ENCODE peak calls at places on chromosomes 13 and 19, in seven cellular contexts. I, G, C, H, Y, L and E are unnamed samples.

GRCh38 chr13:114115191-114115671 is 17.2 kb downstream of the RASA3 start:
- DNase-seq in I (peak), Y (no peak), L (no peak), C (peak), H (no peak), G (no peak), E (no peak)

GRCh38 chr19:7497292-7497691 is 8.5 kb upstream of the PEX11G start:
- DNase-seq in G (no peak), I (no peak), C (no peak), L (no peak), H (no peak), Y (peak), E (peak)

GRCh38 chr19:13055213-13056051 is 47.2 kb downstream of the LYL1 start:
- DNase-seq in Y (no peak), G (no peak), H (no peak), L (peak), C (no peak), I (peak), E (peak)

GRCh38 chr13:37109080-37109678 is 3.7 kb upstream of the CSNK1A1L start:
- DNase-seq in C (no peak), Y (peak), G (peak), I (peak), L (peak), H (no peak), E (peak)

GRCh38 chr19:9597027-9597426 is 12.7 kb upstream of the ZNF121 start:
- DNase-seq in I (peak), G (no peak), C (no peak), H (no peak), Y (no peak), L (peak), E (no peak)

GRCh38 chr13:101945435-101945834 is 456.4 kb downstream of the FGF14 start:
- DNase-seq in Y (no peak), C (no peak), L (no peak), I (no peak), H (no peak), G (no peak), E (peak)

GRCh38 chr19:19445911-19446361 is 40.5 kb downstream of the GATAD2A start:
- DNase-seq in L (no peak), H (no peak), G (no peak), Y (no peak), C (no peak), I (no peak), E (no peak)

GRCh38 chr19:10503002-10503789 is at the start of gene KEAP1:
- DNase-seq in C (peak), I (no peak), Y (peak), H (peak), G (peak), L (no peak), E (peak)

GRCh38 chr13:99977334-99977911 is 4.2 kb upstream of the ZIC2 start:
- DNase-seq in L (no peak), Y (no peak), I (no peak), H (no peak), C (no peak), G (no peak), E (no peak)

GRCh38 chr13:108948269-108948671 is 318.9 kb downstream of the MYO16 start:
- DNase-seq in C (no peak), L (no peak), I (no peak), H (no peak), Y (no peak), G (no peak), E (no peak)

GRCh38 chr13:98129059-98129741 is 13.7 kb upstream of the FARP1 start:
- DNase-seq in C (no peak), G (no peak), I (peak), Y (no peak), H (no peak), L (no peak), E (no peak)

GRCh38 chr13:54198911-54199310 is 1170.3 kb downstream of the OLFM4 start:
- DNase-seq in I (no peak), L (no peak), C (no peak), Y (no peak), G (peak), H (no peak), E (peak)

GRCh38 chr19:12785431-12786011 is 5.8 kb upstream of the JUNB start:
- DNase-seq in L (no peak), I (no peak), C (no peak), H (no peak), Y (no peak), G (no peak), E (no peak)

GRCh38 chr19:4829001-4829712 is 2.4 kb downstream of the TICAM1 start:
- DNase-seq in H (no peak), I (no peak), C (no peak), G (no peak), Y (no peak), L (no peak), E (no peak)

GRCh38 chr19:4976412-4977298 is 7.7 kb downstream of the KDM4B start:
- DNase-seq in Y (peak), H (no peak), G (no peak), L (no peak), I (peak), C (no peak), E (peak)